ENCODE peak calls at places on chromosome 14, in nine cellular contexts. One of them, this sample, is unnamed.
A peak's percentile ranks its signal among the peaks of the same experiment; 100 is the strongest.

GRCh38 chr14:95835331-95835730 is 41.3 kb upstream of the TUNAR start:
- DNase-seq in lower lobe of right lung: no peak
- DNase-seq in tibial artery: no peak
- DNase-seq in MM.1S: no peak
- DNase-seq in endothelial cell: no peak
- DNase-seq in mammary epithelial cell: no peak
- DNase-seq in body of pancreas: no peak
- DNase-seq in GM20000: no peak
- DNase-seq in hepatocyte: no peak
- DNase-seq in this sample: no peak

GRCh38 chr14:23112359-23113178 is 6.5 kb downstream of the CEBPE start:
- DNase-seq in endothelial cell: no peak
- DNase-seq in lower lobe of right lung: no peak
- DNase-seq in hepatocyte: no peak
- DNase-seq in GM20000: no peak
- DNase-seq in body of pancreas: no peak
- DNase-seq in mammary epithelial cell: no peak
- DNase-seq in MM.1S: no peak
- DNase-seq in tibial artery: peak; percentile 60
- DNase-seq in this sample: peak; percentile 75

GRCh38 chr14:96097752-96098151 is 58.6 kb downstream of the C14orf132 start:
- DNase-seq in tibial artery: no peak
- DNase-seq in body of pancreas: no peak
- DNase-seq in MM.1S: no peak
- DNase-seq in mammary epithelial cell: no peak
- DNase-seq in GM20000: no peak
- DNase-seq in endothelial cell: no peak
- DNase-seq in lower lobe of right lung: no peak
- DNase-seq in hepatocyte: no peak
- DNase-seq in this sample: peak; percentile 36

GRCh38 chr14:21617614-21618013 is 17.1 kb downstream of the OR10G2 start:
- DNase-seq in endothelial cell: no peak
- DNase-seq in MM.1S: no peak
- DNase-seq in mammary epithelial cell: no peak
- DNase-seq in hepatocyte: no peak
- DNase-seq in body of pancreas: no peak
- DNase-seq in tibial artery: no peak
- DNase-seq in GM20000: no peak
- DNase-seq in lower lobe of right lung: no peak
- DNase-seq in this sample: peak; percentile 55

GRCh38 chr14:73238262-73238852 is 1.1 kb downstream of the PAPLN start:
- DNase-seq in lower lobe of right lung: no peak
- DNase-seq in tibial artery: no peak
- DNase-seq in body of pancreas: no peak
- DNase-seq in hepatocyte: peak; percentile 28
- DNase-seq in endothelial cell: no peak
- DNase-seq in MM.1S: no peak
- DNase-seq in mammary epithelial cell: peak; percentile 76
- DNase-seq in GM20000: peak; percentile 58
- DNase-seq in this sample: no peak

GRCh38 chr14:70907996-70908917 is 998 bp downstream of the PCNX1 start:
- DNase-seq in tibial artery: peak; percentile 78
- DNase-seq in lower lobe of right lung: peak; percentile 71
- DNase-seq in endothelial cell: peak; percentile 57
- DNase-seq in GM20000: peak; percentile 71
- DNase-seq in mammary epithelial cell: peak; percentile 71
- DNase-seq in hepatocyte: peak; percentile 63
- DNase-seq in body of pancreas: peak; percentile 51
- DNase-seq in MM.1S: peak; percentile 20
- DNase-seq in this sample: peak; percentile 92

GRCh38 chr14:105844810-105845724 is 318.7 kb downstream of the TMEM121 start:
- DNase-seq in lower lobe of right lung: no peak
- DNase-seq in GM20000: no peak
- DNase-seq in MM.1S: no peak
- DNase-seq in hepatocyte: no peak
- DNase-seq in mammary epithelial cell: no peak
- DNase-seq in tibial artery: peak; percentile 50
- DNase-seq in endothelial cell: no peak
- DNase-seq in body of pancreas: no peak
- DNase-seq in this sample: peak; percentile 13

GRCh38 chr14:37864861-37865718 is 269.7 kb downstream of the TTC6 start:
- DNase-seq in hepatocyte: peak; percentile 46
- DNase-seq in GM20000: no peak
- DNase-seq in mammary epithelial cell: peak; percentile 48
- DNase-seq in MM.1S: no peak
- DNase-seq in lower lobe of right lung: no peak
- DNase-seq in tibial artery: no peak
- DNase-seq in endothelial cell: no peak
- DNase-seq in body of pancreas: no peak
- DNase-seq in this sample: no peak

GRCh38 chr14:22737052-22737451 is 29.4 kb upstream of the OXA1L start:
- DNase-seq in mammary epithelial cell: no peak
- DNase-seq in lower lobe of right lung: no peak
- DNase-seq in hepatocyte: no peak
- DNase-seq in MM.1S: peak; percentile 69
- DNase-seq in GM20000: peak; percentile 56
- DNase-seq in tibial artery: no peak
- DNase-seq in body of pancreas: no peak
- DNase-seq in endothelial cell: no peak
- DNase-seq in this sample: no peak

GRCh38 chr14:29927596-29928341 is at the start of gene PRKD1:
- DNase-seq in mammary epithelial cell: peak; percentile 37
- DNase-seq in endothelial cell: peak; percentile 62
- DNase-seq in tibial artery: peak; percentile 80
- DNase-seq in hepatocyte: peak; percentile 85
- DNase-seq in GM20000: peak; percentile 40
- DNase-seq in MM.1S: peak; percentile 36
- DNase-seq in body of pancreas: peak; percentile 71
- DNase-seq in lower lobe of right lung: peak; percentile 69
- DNase-seq in this sample: peak; percentile 84

GRCh38 chr14:91470216-91470615 is 39.9 kb downstream of the PPP4R3A start:
- DNase-seq in tibial artery: no peak
- DNase-seq in body of pancreas: no peak
- DNase-seq in endothelial cell: no peak
- DNase-seq in mammary epithelial cell: no peak
- DNase-seq in GM20000: no peak
- DNase-seq in hepatocyte: no peak
- DNase-seq in lower lobe of right lung: no peak
- DNase-seq in MM.1S: no peak
- DNase-seq in this sample: no peak

GRCh38 chr14:68395585-68395984 is 397.3 kb downstream of the ZFP36L1 start:
- DNase-seq in endothelial cell: no peak
- DNase-seq in lower lobe of right lung: no peak
- DNase-seq in mammary epithelial cell: no peak
- DNase-seq in body of pancreas: no peak
- DNase-seq in hepatocyte: no peak
- DNase-seq in MM.1S: no peak
- DNase-seq in tibial artery: peak; percentile 81
- DNase-seq in GM20000: no peak
- DNase-seq in this sample: no peak

GRCh38 chr14:80213602-80214001 is 2.3 kb upstream of the DIO2 start:
- DNase-seq in mammary epithelial cell: peak; percentile 50
- DNase-seq in body of pancreas: peak; percentile 43
- DNase-seq in hepatocyte: peak; percentile 61
- DNase-seq in endothelial cell: peak; percentile 64
- DNase-seq in lower lobe of right lung: no peak
- DNase-seq in MM.1S: peak; percentile 12
- DNase-seq in GM20000: peak; percentile 24
- DNase-seq in tibial artery: no peak
- DNase-seq in this sample: peak; percentile 79

DNA sequence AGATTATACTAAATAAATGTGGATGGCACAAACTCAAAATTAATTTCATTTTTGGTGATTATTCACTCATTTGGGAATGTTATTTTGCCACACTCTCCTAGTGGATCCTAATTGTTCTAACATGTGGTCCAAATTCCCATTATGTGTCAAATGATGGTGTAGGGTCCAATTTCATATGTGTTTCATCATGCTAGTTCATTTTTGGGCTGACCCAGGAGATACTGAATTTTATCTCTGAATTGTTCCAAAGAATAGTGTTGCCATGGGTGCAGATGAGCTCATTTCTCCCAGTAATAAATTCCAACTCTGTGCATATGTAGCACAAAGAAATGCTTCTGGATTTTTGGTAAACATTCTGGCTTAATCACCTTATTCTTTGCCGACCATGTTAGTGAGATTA is 23.5 kb upstream of the SEL1L start:
- DNase-seq in GM20000: no peak
- DNase-seq in MM.1S: no peak
- DNase-seq in lower lobe of right lung: no peak
- DNase-seq in tibial artery: no peak
- DNase-seq in mammary epithelial cell: no peak
- DNase-seq in endothelial cell: no peak
- DNase-seq in body of pancreas: no peak
- DNase-seq in hepatocyte: no peak
- DNase-seq in this sample: no peak
- TF ChIP-seq CTCF in GM20000: no peak
- TF ChIP-seq CTCF in MM.1S: no peak
- TF ChIP-seq CTCF in lower lobe of right lung: no peak
- TF ChIP-seq CTCF in tibial artery: no peak
- TF ChIP-seq CTCF in mammary epithelial cell: no peak
- TF ChIP-seq CTCF in endothelial cell: no peak
- TF ChIP-seq CTCF in body of pancreas: no peak
- TF ChIP-seq CTCF in hepatocyte: no peak
- TF ChIP-seq CTCF in this sample: no peak

DNA sequence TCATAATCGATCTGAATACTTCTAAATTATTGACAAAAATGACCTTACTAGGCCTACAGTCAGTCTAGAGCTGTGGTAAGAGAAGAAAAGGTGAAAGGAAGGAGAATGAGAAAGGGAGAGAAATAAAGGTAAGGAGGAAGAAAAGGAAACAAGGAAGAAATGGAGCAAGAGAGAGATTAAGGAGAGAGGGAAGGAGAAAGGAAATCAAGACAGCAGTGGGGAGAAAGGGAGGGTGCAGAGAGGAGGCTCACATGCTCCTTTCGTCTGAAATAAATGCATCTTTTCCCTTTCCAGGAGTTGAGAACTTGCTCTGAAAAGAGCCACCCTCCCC is 3.7 kb downstream of the RNASE9 start:
- DNase-seq in endothelial cell: no peak
- DNase-seq in GM20000: no peak
- DNase-seq in body of pancreas: no peak
- DNase-seq in tibial artery: no peak
- DNase-seq in hepatocyte: no peak
- DNase-seq in MM.1S: no peak
- DNase-seq in mammary epithelial cell: no peak
- DNase-seq in lower lobe of right lung: no peak
- DNase-seq in this sample: no peak
- TF ChIP-seq CTCF in endothelial cell: no peak
- TF ChIP-seq CTCF in GM20000: no peak
- TF ChIP-seq CTCF in body of pancreas: no peak
- TF ChIP-seq CTCF in tibial artery: no peak
- TF ChIP-seq CTCF in hepatocyte: no peak
- TF ChIP-seq CTCF in MM.1S: no peak
- TF ChIP-seq CTCF in mammary epithelial cell: no peak
- TF ChIP-seq CTCF in lower lobe of right lung: no peak
- TF ChIP-seq CTCF in this sample: no peak

GRCh38 chr14:85535916-85536834 is 6.2 kb downstream of the FLRT2 start:
- DNase-seq in endothelial cell: no peak
- DNase-seq in lower lobe of right lung: no peak
- DNase-seq in GM20000: no peak
- DNase-seq in MM.1S: no peak
- DNase-seq in mammary epithelial cell: peak; percentile 56
- DNase-seq in body of pancreas: peak; percentile 19
- DNase-seq in hepatocyte: peak; percentile 64
- DNase-seq in tibial artery: no peak
- DNase-seq in this sample: peak; percentile 47
- TF ChIP-seq CTCF in endothelial cell: peak; percentile 14
- TF ChIP-seq CTCF in lower lobe of right lung: peak; percentile 40
- TF ChIP-seq CTCF in GM20000: no peak
- TF ChIP-seq CTCF in MM.1S: no peak
- TF ChIP-seq CTCF in mammary epithelial cell: peak; percentile 42
- TF ChIP-seq CTCF in body of pancreas: peak; percentile 23
- TF ChIP-seq CTCF in hepatocyte: peak; percentile 65
- TF ChIP-seq CTCF in tibial artery: peak; percentile 32
- TF ChIP-seq CTCF in this sample: peak; percentile 67

GRCh38 chr14:46661728-46662127 is 10.1 kb upstream of the RPL10L start:
- DNase-seq in lower lobe of right lung: no peak
- DNase-seq in tibial artery: no peak
- DNase-seq in hepatocyte: peak; percentile 9
- DNase-seq in GM20000: no peak
- DNase-seq in body of pancreas: no peak
- DNase-seq in mammary epithelial cell: no peak
- DNase-seq in MM.1S: no peak
- DNase-seq in endothelial cell: no peak
- DNase-seq in this sample: peak; percentile 74
- TF ChIP-seq CTCF in lower lobe of right lung: no peak
- TF ChIP-seq CTCF in tibial artery: no peak
- TF ChIP-seq CTCF in hepatocyte: peak; percentile 18
- TF ChIP-seq CTCF in GM20000: no peak
- TF ChIP-seq CTCF in body of pancreas: no peak
- TF ChIP-seq CTCF in mammary epithelial cell: no peak
- TF ChIP-seq CTCF in MM.1S: no peak
- TF ChIP-seq CTCF in endothelial cell: peak; percentile 41
- TF ChIP-seq CTCF in this sample: peak; percentile 78

GRCh38 chr14:104369208-104369607 is 210.4 kb upstream of the C14orf180 start:
- DNase-seq in MM.1S: no peak
- DNase-seq in tibial artery: no peak
- DNase-seq in body of pancreas: no peak
- DNase-seq in lower lobe of right lung: peak; percentile 13
- DNase-seq in mammary epithelial cell: no peak
- DNase-seq in hepatocyte: no peak
- DNase-seq in GM20000: no peak
- DNase-seq in endothelial cell: no peak
- DNase-seq in this sample: no peak

GRCh38 chr14:104371917-104372316 is 207.6 kb upstream of the C14orf180 start:
- DNase-seq in MM.1S: no peak
- DNase-seq in tibial artery: no peak
- DNase-seq in hepatocyte: no peak
- DNase-seq in endothelial cell: no peak
- DNase-seq in GM20000: no peak
- DNase-seq in lower lobe of right lung: peak; percentile 4
- DNase-seq in mammary epithelial cell: no peak
- DNase-seq in body of pancreas: no peak
- DNase-seq in this sample: no peak

GRCh38 chr14:104368751-104369100 is 210.8 kb upstream of the C14orf180 start:
- DNase-seq in endothelial cell: no peak
- DNase-seq in lower lobe of right lung: peak; percentile 30
- DNase-seq in body of pancreas: no peak
- DNase-seq in GM20000: no peak
- DNase-seq in hepatocyte: no peak
- DNase-seq in MM.1S: no peak
- DNase-seq in mammary epithelial cell: no peak
- DNase-seq in tibial artery: no peak
- DNase-seq in this sample: no peak

GRCh38 chr14:104371031-104371430 is 208.5 kb upstream of the C14orf180 start:
- DNase-seq in hepatocyte: no peak
- DNase-seq in body of pancreas: no peak
- DNase-seq in mammary epithelial cell: no peak
- DNase-seq in MM.1S: no peak
- DNase-seq in endothelial cell: no peak
- DNase-seq in tibial artery: no peak
- DNase-seq in lower lobe of right lung: peak; percentile 34
- DNase-seq in GM20000: no peak
- DNase-seq in this sample: no peak

GRCh38 chr14:104370256-104370870 is 209.2 kb upstream of the C14orf180 start:
- DNase-seq in endothelial cell: peak; percentile 43
- DNase-seq in hepatocyte: peak; percentile 46
- DNase-seq in GM20000: no peak
- DNase-seq in lower lobe of right lung: peak; percentile 37
- DNase-seq in mammary epithelial cell: no peak
- DNase-seq in tibial artery: no peak
- DNase-seq in MM.1S: no peak
- DNase-seq in body of pancreas: no peak
- DNase-seq in this sample: peak; percentile 86
- TF ChIP-seq CTCF in endothelial cell: peak; percentile 35
- TF ChIP-seq CTCF in hepatocyte: peak; percentile 57
- TF ChIP-seq CTCF in GM20000: no peak
- TF ChIP-seq CTCF in lower lobe of right lung: peak; percentile 31
- TF ChIP-seq CTCF in mammary epithelial cell: no peak
- TF ChIP-seq CTCF in tibial artery: no peak
- TF ChIP-seq CTCF in MM.1S: no peak
- TF ChIP-seq CTCF in body of pancreas: no peak
- TF ChIP-seq CTCF in this sample: peak; percentile 78